ENCODE peak calls at places on chromosome 13, in five cellular contexts. P is foreskin fibroblast; Y is T-helper 17 cell; L is right atrium auricular region; U is stimulated activated CD4-positive, alpha-beta T cell treated with anti-CD3 and anti-CD28 coated beads, Interleukin-4, amount 100 ng/mL, for 1 hour. G is an unnamed sample.

GRCh38 chr13:109771926-109772325 is 14.5 kb downstream of the IRS2 start:
- DNase-seq in L (no peak), Y (no peak), P (no peak), U (no peak), G (no peak)

GRCh38 chr13:36193151-36193855 is 21.1 kb downstream of the SOHLH2 start:
- DNase-seq in L (no peak), U (no peak), Y (no peak), P (peak; percentile 44), G (no peak)

GRCh38 chr13:36207672-36208071 is 6.7 kb downstream of the SOHLH2 start:
- DNase-seq in P (peak; percentile 8), U (no peak), L (no peak), Y (no peak), G (no peak)

GRCh38 chr13:49622174-49622946 is 5.9 kb upstream of the ARL11 start:
- DNase-seq in P (no peak), Y (no peak), U (no peak), L (peak; percentile 66), G (no peak)

GRCh38 chr13:75869981-75870380 is 233.9 kb downstream of the LMO7 start:
- DNase-seq in U (no peak), Y (no peak), L (no peak), P (no peak), G (no peak)

GRCh38 chr13:42110410-42111155 is 62.1 kb downstream of the DGKH start:
- DNase-seq in Y (peak; percentile 29), P (peak; percentile 83), U (peak; percentile 4), L (no peak), G (peak; percentile 50)

GRCh38 chr13:20616059-20616797 is 49.3 kb downstream of the IFT88 start:
- DNase-seq in U (no peak), Y (no peak), L (no peak), P (peak; percentile 81), G (peak; percentile 32)

GRCh38 chr13:60583911-60584753 is 187.1 kb downstream of the TDRD3 start:
- DNase-seq in Y (no peak), P (peak; percentile 58), U (no peak), L (no peak), G (peak; percentile 59)

GRCh38 chr13:90055121-90055520 is 1292.4 kb upstream of the MIR17HG start:
- DNase-seq in L (no peak), P (peak; percentile 0), U (no peak), Y (no peak), G (no peak)

GRCh38 chr13:113551081-113552000 is 33.2 kb upstream of the TFDP1 start:
- DNase-seq in U (no peak), P (no peak), L (peak; percentile 38), Y (no peak), G (no peak)

GRCh38 chr13:114177245-114178010 is 1.6 kb upstream of the CFAP97D2 start:
- DNase-seq in Y (no peak), P (peak; percentile 20), U (no peak), L (no peak), G (no peak)

GRCh38 chr13:98761126-98761978 is 8.9 kb upstream of the SLC15A1 start:
- DNase-seq in L (no peak), Y (no peak), U (no peak), P (peak; percentile 55), G (peak; percentile 30)

GRCh38 chr13:106173346-106173745 is 362.1 kb downstream of the EFNB2 start:
- DNase-seq in L (no peak), Y (no peak), P (no peak), U (no peak), G (no peak)

GRCh38 chr13:38787550-38787949 is 100.7 kb downstream of the FREM2 start:
- DNase-seq in L (no peak), P (no peak), Y (no peak), U (no peak), G (no peak)

GRCh38 chr13:94192576-94192975 is 286.9 kb downstream of the DCT start:
- DNase-seq in Y (no peak), L (no peak), U (peak; percentile 8), P (peak; percentile 42), G (no peak)

GRCh38 chr13:110434629-110435028 is 126.9 kb downstream of the RAB20 start:
- DNase-seq in U (no peak), L (no peak), P (no peak), Y (no peak), G (no peak)

GRCh38 chr13:19150712-19151228 is 30.9 kb downstream of the TUBA3C start:
- DNase-seq in L (peak; percentile 32), P (no peak), Y (no peak), U (no peak), G (no peak)